ENCODE peak calls at places on chromosome 21, in nine cellular contexts. One of them, this sample, is unnamed.

GRCh38 chr21:45887121-45887611 is 94.4 kb upstream of the COL6A1 start:
- DNase-seq in cardiac muscle cell: no peak
- DNase-seq in vagina: no peak
- DNase-seq in H9: no peak
- DNase-seq in lower lobe of right lung: no peak
- DNase-seq in neural progenitor cell: no peak
- DNase-seq in astrocyte: peak
- DNase-seq in ovary: no peak
- DNase-seq in IMR-90: no peak
- DNase-seq in this sample: no peak

GRCh38 chr21:29072873-29073221 is 601 bp downstream of the CCT8 start:
- DNase-seq in cardiac muscle cell: peak
- DNase-seq in vagina: no peak
- DNase-seq in H9: no peak
- DNase-seq in lower lobe of right lung: no peak
- DNase-seq in neural progenitor cell: peak
- DNase-seq in astrocyte: peak
- DNase-seq in ovary: no peak
- DNase-seq in IMR-90: peak
- DNase-seq in this sample: peak

GRCh38 chr21:29265690-29266479 is 32.8 kb upstream of the BACH1 start:
- DNase-seq in cardiac muscle cell: no peak
- DNase-seq in vagina: no peak
- DNase-seq in H9: no peak
- DNase-seq in lower lobe of right lung: no peak
- DNase-seq in neural progenitor cell: no peak
- DNase-seq in astrocyte: no peak
- DNase-seq in ovary: no peak
- DNase-seq in IMR-90: no peak
- DNase-seq in this sample: no peak

GRCh38 chr21:22223385-22223784 is 1225.2 kb downstream of the NCAM2 start:
- DNase-seq in cardiac muscle cell: peak
- DNase-seq in vagina: no peak
- DNase-seq in H9: no peak
- DNase-seq in lower lobe of right lung: no peak
- DNase-seq in neural progenitor cell: no peak
- DNase-seq in astrocyte: no peak
- DNase-seq in ovary: no peak
- DNase-seq in IMR-90: no peak
- DNase-seq in this sample: no peak

GRCh38 chr21:17428484-17428869 is 84.4 kb upstream of the CXADR start:
- DNase-seq in cardiac muscle cell: no peak
- DNase-seq in vagina: no peak
- DNase-seq in H9: no peak
- DNase-seq in lower lobe of right lung: no peak
- DNase-seq in neural progenitor cell: no peak
- DNase-seq in astrocyte: no peak
- DNase-seq in ovary: no peak
- DNase-seq in IMR-90: no peak
- DNase-seq in this sample: no peak

GRCh38 chr21:19011448-19011847 is 607.9 kb upstream of the TMPRSS15 start:
- DNase-seq in cardiac muscle cell: no peak
- DNase-seq in vagina: no peak
- DNase-seq in H9: no peak
- DNase-seq in lower lobe of right lung: no peak
- DNase-seq in neural progenitor cell: no peak
- DNase-seq in astrocyte: no peak
- DNase-seq in ovary: no peak
- DNase-seq in IMR-90: no peak
- DNase-seq in this sample: no peak

GRCh38 chr21:44549525-44550211 is 1.6 kb downstream of the KRTAP10-2 start:
- DNase-seq in cardiac muscle cell: no peak
- DNase-seq in vagina: peak
- DNase-seq in H9: peak
- DNase-seq in lower lobe of right lung: peak
- DNase-seq in neural progenitor cell: no peak
- DNase-seq in astrocyte: no peak
- DNase-seq in ovary: no peak
- DNase-seq in IMR-90: no peak
- DNase-seq in this sample: no peak

GRCh38 chr21:46124926-46125845 is 27.3 kb downstream of the COL6A2 start:
- DNase-seq in cardiac muscle cell: no peak
- DNase-seq in vagina: no peak
- DNase-seq in H9: peak
- DNase-seq in lower lobe of right lung: peak
- DNase-seq in neural progenitor cell: no peak
- DNase-seq in astrocyte: no peak
- DNase-seq in ovary: peak
- DNase-seq in IMR-90: no peak
- DNase-seq in this sample: no peak

GRCh38 chr21:39601194-39601940 is 11.4 kb upstream of the B3GALT5 start:
- DNase-seq in cardiac muscle cell: peak
- DNase-seq in vagina: no peak
- DNase-seq in H9: no peak
- DNase-seq in lower lobe of right lung: no peak
- DNase-seq in neural progenitor cell: no peak
- DNase-seq in astrocyte: peak
- DNase-seq in ovary: no peak
- DNase-seq in IMR-90: no peak
- DNase-seq in this sample: no peak

GRCh38 chr21:16789636-16790035 is 723.2 kb upstream of the CXADR start:
- DNase-seq in cardiac muscle cell: no peak
- DNase-seq in vagina: no peak
- DNase-seq in H9: no peak
- DNase-seq in lower lobe of right lung: no peak
- DNase-seq in neural progenitor cell: no peak
- DNase-seq in astrocyte: peak
- DNase-seq in ovary: no peak
- DNase-seq in IMR-90: no peak
- DNase-seq in this sample: no peak

GRCh38 chr21:44884059-44884458 is 10.6 kb upstream of the PTTG1IP start:
- DNase-seq in cardiac muscle cell: no peak
- DNase-seq in vagina: no peak
- DNase-seq in H9: no peak
- DNase-seq in lower lobe of right lung: no peak
- DNase-seq in neural progenitor cell: no peak
- DNase-seq in astrocyte: no peak
- DNase-seq in ovary: no peak
- DNase-seq in IMR-90: no peak
- DNase-seq in this sample: no peak

GRCh38 chr21:40765771-40766170 is 81.2 kb downstream of the DSCAM start:
- DNase-seq in cardiac muscle cell: peak
- DNase-seq in vagina: no peak
- DNase-seq in H9: no peak
- DNase-seq in lower lobe of right lung: no peak
- DNase-seq in neural progenitor cell: no peak
- DNase-seq in astrocyte: no peak
- DNase-seq in ovary: no peak
- DNase-seq in IMR-90: no peak
- DNase-seq in this sample: no peak

GRCh38 chr21:45719177-45719802 is 75.8 kb downstream of the PCBP3 start:
- DNase-seq in cardiac muscle cell: no peak
- DNase-seq in vagina: no peak
- DNase-seq in H9: no peak
- DNase-seq in lower lobe of right lung: no peak
- DNase-seq in neural progenitor cell: no peak
- DNase-seq in astrocyte: no peak
- DNase-seq in ovary: no peak
- DNase-seq in IMR-90: no peak
- DNase-seq in this sample: no peak

GRCh38 chr21:45439171-45439872 is 34.4 kb downstream of the COL18A1 start:
- DNase-seq in cardiac muscle cell: peak
- DNase-seq in vagina: no peak
- DNase-seq in H9: peak
- DNase-seq in lower lobe of right lung: peak
- DNase-seq in neural progenitor cell: peak
- DNase-seq in astrocyte: peak
- DNase-seq in ovary: peak
- DNase-seq in IMR-90: peak
- DNase-seq in this sample: peak

GRCh38 chr21:44407493-44407892 is 47.8 kb upstream of the LRRC3 start:
- DNase-seq in cardiac muscle cell: no peak
- DNase-seq in vagina: no peak
- DNase-seq in H9: no peak
- DNase-seq in lower lobe of right lung: no peak
- DNase-seq in neural progenitor cell: peak
- DNase-seq in astrocyte: no peak
- DNase-seq in ovary: no peak
- DNase-seq in IMR-90: no peak
- DNase-seq in this sample: no peak

GRCh38 chr21:28834335-28835238 is 158.1 kb downstream of the LTN1 start:
- DNase-seq in cardiac muscle cell: no peak
- DNase-seq in vagina: no peak
- DNase-seq in H9: no peak
- DNase-seq in lower lobe of right lung: no peak
- DNase-seq in neural progenitor cell: no peak
- DNase-seq in astrocyte: no peak
- DNase-seq in ovary: no peak
- DNase-seq in IMR-90: no peak
- DNase-seq in this sample: no peak

GRCh38 chr21:46097826-46098286 is at the start of gene COL6A2:
- DNase-seq in cardiac muscle cell: peak
- DNase-seq in vagina: peak
- DNase-seq in H9: peak
- DNase-seq in lower lobe of right lung: peak
- DNase-seq in neural progenitor cell: peak
- DNase-seq in astrocyte: no peak
- DNase-seq in ovary: peak
- DNase-seq in IMR-90: peak
- DNase-seq in this sample: peak

GRCh38 chr21:16708431-16708830 is 804.4 kb upstream of the CXADR start:
- DNase-seq in cardiac muscle cell: no peak
- DNase-seq in vagina: no peak
- DNase-seq in H9: no peak
- DNase-seq in lower lobe of right lung: no peak
- DNase-seq in neural progenitor cell: no peak
- DNase-seq in astrocyte: peak
- DNase-seq in ovary: no peak
- DNase-seq in IMR-90: peak
- DNase-seq in this sample: no peak

GRCh38 chr21:32779983-32780382 is 8.4 kb upstream of the PAXBP1 start:
- DNase-seq in cardiac muscle cell: no peak
- DNase-seq in vagina: no peak
- DNase-seq in H9: no peak
- DNase-seq in lower lobe of right lung: no peak
- DNase-seq in neural progenitor cell: no peak
- DNase-seq in astrocyte: no peak
- DNase-seq in ovary: no peak
- DNase-seq in IMR-90: no peak
- DNase-seq in this sample: no peak
- H3K27ac ChIP-seq in cardiac muscle cell: no peak
- H3K27ac ChIP-seq in vagina: no peak
- H3K27ac ChIP-seq in H9: no peak
- H3K27ac ChIP-seq in lower lobe of right lung: no peak
- H3K27ac ChIP-seq in neural progenitor cell: no peak
- H3K27ac ChIP-seq in astrocyte: no peak
- H3K27ac ChIP-seq in ovary: no peak
- H3K27ac ChIP-seq in IMR-90: no peak
- H3K27ac ChIP-seq in this sample: no peak

DNA sequence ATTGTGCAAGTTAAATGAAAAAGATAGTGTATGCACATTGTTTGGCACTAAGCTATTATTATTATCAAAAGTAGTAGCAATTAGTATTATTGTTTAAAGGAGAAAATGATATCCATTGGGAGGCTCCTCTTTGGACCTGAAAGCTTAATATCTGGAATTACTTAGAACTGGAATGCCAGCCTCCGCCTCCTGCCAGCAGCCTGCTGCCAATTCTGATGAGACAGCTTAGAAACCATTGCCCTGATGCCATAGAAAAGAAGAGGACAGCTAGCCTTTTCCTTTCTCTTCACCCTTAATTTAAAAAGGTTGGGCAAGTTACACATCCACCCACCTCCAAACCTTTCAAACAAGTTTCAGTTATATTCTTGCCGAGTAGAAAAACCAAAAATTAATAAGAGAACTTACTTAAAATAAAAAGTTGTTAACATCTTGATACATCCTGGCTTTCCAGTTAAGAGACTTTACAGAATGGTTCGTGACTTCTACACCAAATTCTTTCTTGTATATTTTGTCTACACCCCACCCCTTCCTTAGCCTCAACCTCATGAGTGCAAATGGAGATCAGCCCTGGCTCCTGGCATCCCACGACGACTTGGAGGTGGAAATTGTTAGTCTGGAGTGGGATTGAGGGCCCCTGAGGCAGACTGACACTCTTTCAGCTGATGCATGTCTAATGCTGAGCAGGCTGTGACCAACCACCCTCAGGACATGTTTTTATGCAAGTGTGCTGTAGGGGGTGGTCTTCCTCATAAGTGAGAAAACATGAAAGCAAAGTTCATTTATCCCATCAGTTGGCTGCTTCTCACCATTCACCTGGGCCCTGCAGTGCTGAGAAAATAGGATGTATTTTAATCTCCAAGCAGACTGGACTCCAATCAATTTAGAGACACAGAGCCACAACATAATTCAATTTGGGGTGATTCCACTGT is 120.6 kb downstream of the KCNJ15 start:
- DNase-seq in cardiac muscle cell: no peak
- DNase-seq in vagina: no peak
- DNase-seq in H9: no peak
- DNase-seq in lower lobe of right lung: no peak
- DNase-seq in neural progenitor cell: no peak
- DNase-seq in astrocyte: no peak
- DNase-seq in ovary: no peak
- DNase-seq in IMR-90: no peak
- DNase-seq in this sample: no peak
- TF ChIP-seq CTCF in cardiac muscle cell: no peak
- TF ChIP-seq CTCF in vagina: no peak
- TF ChIP-seq CTCF in H9: no peak
- TF ChIP-seq CTCF in lower lobe of right lung: no peak
- TF ChIP-seq CTCF in neural progenitor cell: peak
- TF ChIP-seq CTCF in astrocyte: no peak
- TF ChIP-seq CTCF in ovary: no peak
- TF ChIP-seq CTCF in IMR-90: no peak
- TF ChIP-seq CTCF in this sample: no peak

DNA sequence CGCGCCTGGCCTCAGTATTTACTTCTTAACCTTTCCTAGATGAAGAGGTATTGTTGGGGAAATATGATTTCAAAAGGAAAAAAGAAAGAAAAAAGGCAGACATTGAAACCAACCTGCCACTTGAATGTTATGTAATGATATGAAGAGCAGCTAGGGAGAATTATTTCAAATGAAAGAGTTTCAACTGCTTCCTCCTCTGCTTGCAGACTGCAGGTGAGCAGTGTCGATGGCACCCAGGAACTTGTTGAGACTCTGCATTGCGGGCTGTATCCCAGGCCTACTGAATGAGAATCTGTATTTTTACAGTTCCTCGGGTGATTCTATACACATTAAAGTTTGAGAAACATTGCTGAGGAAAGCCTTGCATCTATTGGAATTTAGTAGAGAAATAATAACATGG is 3.7 kb upstream of the RUNX1 start:
- DNase-seq in cardiac muscle cell: no peak
- DNase-seq in vagina: no peak
- DNase-seq in H9: no peak
- DNase-seq in lower lobe of right lung: no peak
- DNase-seq in neural progenitor cell: no peak
- DNase-seq in astrocyte: no peak
- DNase-seq in ovary: no peak
- DNase-seq in IMR-90: no peak
- DNase-seq in this sample: no peak
- H3K27ac ChIP-seq in cardiac muscle cell: no peak
- H3K27ac ChIP-seq in vagina: no peak
- H3K27ac ChIP-seq in H9: no peak
- H3K27ac ChIP-seq in lower lobe of right lung: no peak
- H3K27ac ChIP-seq in neural progenitor cell: no peak
- H3K27ac ChIP-seq in astrocyte: no peak
- H3K27ac ChIP-seq in ovary: no peak
- H3K27ac ChIP-seq in IMR-90: no peak
- H3K27ac ChIP-seq in this sample: no peak

GRCh38 chr21:41847066-41847804 is 31.9 kb downstream of the PRDM15 start:
- DNase-seq in cardiac muscle cell: peak
- DNase-seq in vagina: no peak
- DNase-seq in H9: peak
- DNase-seq in lower lobe of right lung: no peak
- DNase-seq in neural progenitor cell: peak
- DNase-seq in astrocyte: no peak
- DNase-seq in ovary: no peak
- DNase-seq in IMR-90: peak
- DNase-seq in this sample: no peak
- TF ChIP-seq CTCF in cardiac muscle cell: no peak
- TF ChIP-seq CTCF in vagina: no peak
- TF ChIP-seq CTCF in H9: peak
- TF ChIP-seq CTCF in lower lobe of right lung: no peak
- TF ChIP-seq CTCF in neural progenitor cell: peak
- TF ChIP-seq CTCF in astrocyte: no peak
- TF ChIP-seq CTCF in ovary: no peak
- TF ChIP-seq CTCF in IMR-90: peak
- TF ChIP-seq CTCF in this sample: no peak

This sample was measured in RWPE1.